ENCODE peak calls at places on chromosomes 13 and 19, in nine cellular contexts. I is A673; E is heart right ventricle; C is right atrium auricular region; H is psoas muscle; G is fibroblast of lung; O is body of pancreas; Y is H9; Z is CD8-positive, alpha-beta T cell. Q is an unnamed sample. For H3K9me3, the result is how much of the 10 kb centered on the place peaks cover.

GRCh38 chr19:28794301-28794700 is 418.6 kb downstream of the UQCRFS1 start:
- DNase-seq in Z (no peak), Y (no peak), E (no peak), H (no peak), G (no peak), O (no peak), I (no peak), C (no peak), Q (no peak)

GRCh38 chr19:315811-316210 is 24.6 kb upstream of the PLPP2 start:
- DNase-seq in E (no peak), O (no peak), Y (no peak), I (no peak), Z (no peak), G (no peak), C (no peak), H (no peak), Q (no peak)

GRCh38 chr13:113933901-113934300 is 40.0 kb downstream of the C13orf46 start:
- DNase-seq in Z (no peak), O (no peak), I (no peak), C (no peak), H (peak), Y (no peak), E (no peak), G (no peak), Q (no peak)

GRCh38 chr13:66405908-66406802 is 824.0 kb downstream of the PCDH9 start:
- DNase-seq in I (no peak), Z (no peak), C (no peak), G (peak), E (no peak), Y (no peak), O (no peak), H (no peak), Q (peak)

GRCh38 chr19:29841559-29842367 is 30.0 kb downstream of the CCNE1 start:
- DNase-seq in C (no peak), H (no peak), Z (no peak), I (peak), G (peak), O (no peak), Y (peak), E (no peak), Q (peak)

GRCh38 chr19:37128821-37129177 is 43.7 kb downstream of the ZNF585A start:
- DNase-seq in G (no peak), I (no peak), E (no peak), O (no peak), Z (no peak), Y (no peak), H (no peak), C (no peak), Q (no peak)

GRCh38 chr19:18479964-18480723 is 41.7 kb downstream of the ELL start:
- DNase-seq in C (peak), I (no peak), O (peak), G (peak), H (peak), Y (no peak), Z (no peak), E (no peak), Q (no peak)

GRCh38 chr13:67075239-67075638 is 154.9 kb downstream of the PCDH9 start:
- DNase-seq in O (no peak), Z (no peak), G (no peak), Y (no peak), I (no peak), E (no peak), C (no peak), H (no peak), Q (no peak)

GRCh38 chr19:50705422-50706019 is 14.1 kb downstream of the SHANK1 start:
- DNase-seq in O (no peak), Z (peak), E (no peak), H (no peak), G (peak), C (no peak), Y (peak), I (peak), Q (peak)

GRCh38 chr19:778910-779653 is 18.2 kb upstream of the PTBP1 start:
- DNase-seq in O (peak), G (peak), I (peak), H (peak), E (no peak), Y (no peak), Z (no peak), C (peak), Q (peak)

GRCh38 chr19:54162241-54162805 is 2.8 kb upstream of the LENG1 start:
- DNase-seq in Z (peak), I (peak), C (peak), O (peak), H (peak), E (peak), G (peak), Y (peak), Q (peak)

GRCh38 chr19:3586124-3586626 is 897 bp downstream of the GIPC3 start:
- DNase-seq in G (no peak), H (no peak), I (peak), C (no peak), O (no peak), Z (peak), Y (peak), E (no peak), Q (no peak)

GRCh38 chr13:110702591-110703526 is 3.1 kb downstream of the CARS2 start:
- DNase-seq in Z (no peak), Y (no peak), E (no peak), I (no peak), H (peak), O (no peak), G (peak), C (no peak), Q (no peak)

GRCh38 chr19:14120497-14120780 is 2.9 kb upstream of the PRKACA start:
- DNase-seq in O (no peak), Z (no peak), C (no peak), I (no peak), H (no peak), Y (no peak), E (no peak), G (no peak), Q (no peak)

GRCh38 chr19:47111682-47112165 is 1.9 kb downstream of the ZC3H4 start:
- DNase-seq in G (no peak), O (no peak), I (no peak), E (no peak), H (no peak), Z (no peak), Y (no peak), C (no peak), Q (no peak)

GRCh38 chr13:43629691-43630480 is 156.9 kb downstream of the ENOX1 start:
- DNase-seq in Z (no peak), I (peak), O (no peak), C (no peak), G (no peak), Y (no peak), H (no peak), E (no peak), Q (no peak)

GRCh38 chr13:109941221-109941620 is 154.8 kb upstream of the IRS2 start:
- DNase-seq in I (no peak), G (no peak), H (no peak), Y (no peak), O (no peak), C (no peak), Z (no peak), E (no peak), Q (no peak)

GRCh38 chr19:2888739-2889224 is 11.9 kb upstream of the ZNF57 start:
- DNase-seq in G (peak), C (no peak), E (peak), H (peak), Y (peak), Z (peak), O (peak), I (no peak), Q (peak)

GRCh38 chr13:44229371-44230030 is 144.1 kb upstream of the SERP2 start:
- DNase-seq in H (no peak), Z (no peak), Y (no peak), G (no peak), E (no peak), O (no peak), C (no peak), I (no peak), Q (no peak)

GRCh38 chr19:821976-822773 is 420 bp upstream of the PLPPR3 start:
- DNase-seq in O (no peak), I (no peak), Z (no peak), E (no peak), Y (peak), H (no peak), G (no peak), C (no peak), Q (no peak)

GRCh38 chr13:34931572-34931971 is 10.5 kb upstream of the NBEA start:
- DNase-seq in Z (no peak), I (no peak), G (peak), Y (no peak), H (no peak), O (no peak), E (no peak), C (no peak), Q (no peak)

GRCh38 chr13:22110368-22110767 is 439.5 kb downstream of the FGF9 start:
- DNase-seq in Z (no peak), O (peak), Y (no peak), H (peak), C (peak), E (no peak), G (no peak), I (no peak), Q (no peak)

GRCh38 chr19:39680593-39680992 is 23.7 kb upstream of the LGALS14 start:
- DNase-seq in O (no peak), G (no peak), I (no peak), Z (no peak), H (no peak), Y (no peak), C (no peak), E (no peak), Q (no peak)

GRCh38 chr19:5623397-5624153 is 692 bp downstream of the SAFB start:
- DNase-seq in Z (peak), Y (no peak), C (no peak), G (no peak), E (peak), O (no peak), H (peak), I (peak), Q (peak)

GRCh38 chr13:33454844-33455256 is 169.3 kb upstream of the STARD13 start:
- DNase-seq in H (no peak), Z (no peak), O (peak), C (no peak), I (no peak), G (peak), E (no peak), Y (no peak), Q (no peak)

GRCh38 chr19:4800591-4801081 is 9.1 kb downstream of the FEM1A start:
- DNase-seq in I (no peak), H (peak), G (no peak), O (peak), E (peak), Z (no peak), Y (no peak), C (no peak), Q (peak)

GRCh38 chr19:16335226-16335625 is 10.6 kb downstream of the KLF2 start:
- DNase-seq in O (no peak), I (no peak), G (no peak), Z (peak), H (no peak), C (no peak), E (no peak), Y (no peak), Q (no peak)

GRCh38 chr19:5059767-5060166 is 90.9 kb downstream of the KDM4B start:
- DNase-seq in Z (no peak), C (no peak), G (no peak), H (no peak), E (no peak), O (no peak), Y (no peak), I (no peak), Q (no peak)

GRCh38 chr19:3617463-3617862 is 9.1 kb downstream of the CACTIN start:
- DNase-seq in E (peak), Z (no peak), I (no peak), C (no peak), O (no peak), G (no peak), Y (peak), H (no peak), Q (no peak)

GRCh38 chr13:74145249-74145970 is 11.2 kb upstream of the KLF12 start:
- DNase-seq in O (no peak), Y (no peak), C (no peak), I (no peak), Z (no peak), E (no peak), G (peak), H (no peak), Q (no peak)

GRCh38 chr13:106114981-106115554 is 420.4 kb downstream of the EFNB2 start:
- DNase-seq in Z (no peak), G (peak), H (no peak), Y (no peak), C (no peak), E (no peak), I (no peak), O (no peak), Q (no peak)

GRCh38 chr19:29769997-29770396 is 41.8 kb upstream of the CCNE1 start:
- DNase-seq in I (no peak), C (no peak), Y (no peak), G (no peak), O (no peak), E (no peak), H (no peak), Z (no peak), Q (no peak)

GRCh38 chr19:56642711-56643459 is at the start of gene SMIM17:
- DNase-seq in G (no peak), Z (no peak), Y (no peak), H (no peak), E (no peak), C (no peak), O (no peak), I (no peak), Q (no peak)

GRCh38 chr19:56633021-56633420 is 9.9 kb upstream of the SMIM17 start:
- DNase-seq in C (no peak), Y (no peak), Z (no peak), G (no peak), E (no peak), O (no peak), I (no peak), H (no peak), Q (no peak)

GRCh38 chr19:56643460-56643763 is 453 bp downstream of the SMIM17 start:
- DNase-seq in I (no peak), Y (no peak), H (no peak), G (no peak), C (no peak), Z (no peak), E (no peak), O (no peak), Q (no peak)

GRCh38 chr19:56639217-56639616 is 3.7 kb upstream of the SMIM17 start:
- DNase-seq in O (no peak), I (peak), G (peak), Z (no peak), C (no peak), Y (no peak), E (no peak), H (no peak), Q (peak)

DNA sequence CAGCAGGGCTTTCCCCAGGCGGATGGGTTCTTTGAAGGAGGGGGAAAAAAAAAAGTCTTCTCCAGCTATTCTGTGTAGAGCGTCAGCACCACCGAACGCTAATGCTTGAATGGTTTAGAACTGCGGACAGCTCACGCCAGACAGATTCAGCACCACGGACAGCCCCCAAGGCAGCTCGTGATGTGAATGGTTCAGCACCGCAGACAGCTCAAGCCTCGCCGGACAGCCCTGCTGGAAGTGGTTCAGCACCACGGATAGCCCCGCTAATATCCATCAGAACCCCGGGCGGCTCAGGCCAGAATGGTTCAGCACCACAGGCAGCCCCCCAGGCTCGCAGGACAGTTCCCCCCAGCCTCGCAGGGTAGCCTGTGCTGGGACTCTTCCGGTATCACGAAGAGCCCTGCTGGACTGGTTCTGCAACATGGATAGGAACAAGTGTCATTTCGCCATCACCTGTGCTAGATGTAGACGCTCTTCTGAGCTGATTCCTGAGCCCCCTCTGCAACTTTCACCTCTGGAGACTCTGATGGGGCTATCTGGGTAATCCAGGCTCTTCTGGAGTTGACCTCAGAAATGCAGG is 4.9 kb upstream of the SMIM17 start:
- DNase-seq in C (peak), E (peak), I (peak), G (peak), Y (peak), O (peak), H (peak), Z (peak), Q (peak)
- H3K9me3 ChIP-seq in C (under half), E (under half), I (under half), G (under half), Y (under half), O (under half), H (under half), Z (under half), Q (under half)

DNA sequence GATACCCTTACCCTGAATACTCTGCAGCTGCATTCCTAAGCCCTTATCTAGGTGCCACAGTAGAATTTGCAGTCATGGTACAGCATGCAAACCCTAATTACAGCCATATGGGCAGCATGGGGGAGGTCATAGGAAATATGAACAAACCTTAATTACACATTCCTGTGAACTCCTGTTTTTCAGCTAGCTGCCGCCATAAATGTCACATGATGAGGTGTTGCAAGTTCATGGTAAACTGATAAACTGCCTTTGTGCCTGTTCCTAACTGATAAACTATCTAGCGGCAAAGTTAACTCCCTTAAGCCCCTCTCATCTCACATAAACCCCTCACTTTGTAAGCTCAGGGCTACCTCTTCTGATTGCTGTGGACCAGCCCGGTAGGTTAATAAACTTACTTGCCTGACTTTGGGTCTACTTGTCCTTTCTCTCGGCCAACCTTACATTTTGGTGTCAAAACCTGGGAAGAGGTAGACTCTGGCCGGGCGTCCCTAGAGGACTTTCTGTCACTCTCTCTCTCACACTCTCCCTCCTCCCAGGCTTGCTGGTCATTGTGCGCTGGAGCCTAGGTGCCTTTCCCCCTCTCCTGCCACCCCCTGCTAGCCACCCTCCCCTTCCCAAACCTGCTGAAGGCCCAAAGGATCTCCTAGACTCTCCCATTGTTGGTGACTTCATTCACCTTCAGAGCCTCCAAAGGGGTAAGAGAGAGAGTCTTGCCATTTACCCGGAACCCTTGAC is 43.3 kb downstream of the ZNF93 start:
- DNase-seq in C (no peak), I (no peak), O (no peak), H (no peak), E (no peak), G (no peak), Z (no peak), Y (no peak), Q (no peak)
- H3K9me3 ChIP-seq in C (under half), I (under half), O (under half), H (under half), E (under half), G (under half), Z (under half), Y (under half), Q (under half)

GRCh38 chr19:19719798-19720197 is 13.1 kb downstream of the ZNF14 start:
- DNase-seq in G (no peak), O (no peak), H (no peak), I (no peak), E (no peak), Y (no peak), Z (no peak), C (no peak), Q (no peak)
- H3K9me3 ChIP-seq in G (under half), O (under half), H (half or more), I (half or more), E (half or more), Y (under half), Z (half or more), C (half or more), Q (half or more)

DNA sequence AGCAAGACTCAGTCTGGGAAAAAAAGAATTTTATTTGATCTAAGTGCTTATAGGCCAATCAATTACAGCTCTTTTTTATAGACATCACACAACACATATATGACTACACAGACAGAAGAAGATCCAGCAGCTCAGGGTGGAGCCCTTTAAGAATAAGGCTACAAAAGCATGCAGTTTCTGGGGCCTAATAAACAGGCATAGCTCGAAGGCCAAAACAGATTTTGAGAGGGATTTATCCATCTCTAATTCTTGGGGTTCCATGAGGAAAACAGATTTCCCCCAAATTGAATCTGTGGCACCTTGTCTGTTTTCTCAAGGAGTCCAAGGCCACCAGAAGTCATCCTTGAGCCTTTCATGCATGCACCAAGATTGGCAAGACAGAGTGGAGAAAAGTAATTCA is 3.9 kb upstream of the ZNF550 start:
- DNase-seq in Y (no peak), H (no peak), E (no peak), C (no peak), Z (no peak), O (no peak), I (no peak), G (no peak), Q (no peak)
- H3K9me3 ChIP-seq in Y (half or more), H (half or more), E (half or more), C (under half), Z (under half), O (under half), I (half or more), G (under half), Q (half or more)

GRCh38 chr19:19817357-19817756 is 4.2 kb downstream of the ZNF506 start:
- DNase-seq in E (no peak), O (no peak), H (no peak), C (no peak), I (no peak), G (no peak), Z (peak), Y (no peak), Q (no peak)
- H3K9me3 ChIP-seq in E (under half), O (under half), H (under half), C (under half), I (under half), G (under half), Z (under half), Y (under half), Q (under half)

Q was measured in PC-9.